ENCODE peak calls at places on chromosomes 12 and 14, in nine cellular contexts. F, Y, B, J, G, R, I, N and P are unnamed samples.
A peak's percentile ranks its signal among the peaks of the same experiment; 100 is the strongest.

GRCh38 chr14:90061849-90062794 is at the start of gene KCNK13:
- DNase-seq in F (no peak), Y (no peak), B (peak; percentile 58), J (no peak), G (no peak), R (no peak), I (peak; percentile 40), N (peak; percentile 41), P (no peak)

GRCh38 chr12:120453977-120454376 is 7.7 kb downstream of the GATC start:
- DNase-seq in F (no peak), Y (peak; percentile 58), B (no peak), J (no peak), G (no peak), R (peak; percentile 55), I (peak; percentile 47), N (peak; percentile 67), P (peak; percentile 37)

GRCh38 chr14:29643415-29644206 is 284.0 kb downstream of the PRKD1 start:
- DNase-seq in F (no peak), Y (no peak), B (no peak), J (no peak), G (peak; percentile 56), R (no peak), I (peak; percentile 61), N (no peak), P (no peak)

GRCh38 chr12:11628353-11628752 is 21.1 kb upstream of the ETV6 start:
- DNase-seq in F (no peak), Y (no peak), B (no peak), J (no peak), G (no peak), R (no peak), I (no peak), N (no peak), P (no peak)

GRCh38 chr14:76762617-76763361 is 1.5 kb downstream of the VASH1 start:
- DNase-seq in F (no peak), Y (no peak), B (no peak), J (no peak), G (no peak), R (no peak), I (peak; percentile 27), N (no peak), P (no peak)

GRCh38 chr12:56839489-56840442 is 76.6 kb downstream of the HSD17B6 start:
- DNase-seq in F (no peak), Y (peak; percentile 55), B (peak; percentile 56), J (no peak), G (peak; percentile 2), R (peak; percentile 39), I (peak; percentile 25), N (peak; percentile 71), P (peak; percentile 45)

GRCh38 chr12:55996201-55996714 is 818 bp upstream of the SUOX start:
- DNase-seq in F (no peak), Y (peak; percentile 72), B (no peak), J (no peak), G (peak; percentile 18), R (peak; percentile 74), I (peak; percentile 90), N (peak; percentile 71), P (peak; percentile 56)

GRCh38 chr12:26028953-26029740 is 70.7 kb downstream of the RASSF8 start:
- DNase-seq in F (no peak), Y (peak; percentile 67), B (no peak), J (peak; percentile 26), G (no peak), R (peak; percentile 45), I (peak; percentile 86), N (peak; percentile 76), P (peak; percentile 26)

GRCh38 chr12:89695100-89695499 is 13.5 kb downstream of the ATP2B1 start:
- DNase-seq in F (no peak), Y (no peak), B (no peak), J (peak; percentile 11), G (peak; percentile 64), R (no peak), I (peak; percentile 29), N (no peak), P (no peak)

DNA sequence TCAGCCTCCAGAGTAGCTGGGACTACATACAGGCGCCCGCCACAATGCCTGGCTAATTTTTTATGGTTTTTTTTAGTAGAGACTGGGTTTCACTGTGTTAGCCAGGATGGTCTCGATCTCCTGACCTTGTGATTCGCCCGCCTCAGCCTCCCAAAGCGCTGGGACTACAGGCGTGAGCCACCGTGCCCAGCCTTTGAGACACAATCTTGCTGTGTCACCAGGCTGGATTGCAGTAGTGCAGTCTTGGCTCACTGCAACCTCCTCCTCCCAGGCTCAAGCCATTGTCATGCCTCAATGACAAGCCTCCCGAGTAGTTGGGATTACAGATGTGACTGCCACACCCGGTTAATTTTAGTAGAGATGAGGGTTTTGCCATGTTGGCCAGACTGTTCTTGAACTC is 21.3 kb upstream of the STRN3 start:
- DNase-seq in F (no peak), Y (no peak), B (no peak), J (no peak), G (no peak), R (no peak), I (no peak), N (no peak), P (no peak)
- H3K4me3 ChIP-seq in F (no peak overlapping the region), Y (no peak overlapping the region), B (no peak overlapping the region), J (no peak overlapping the region), G (no peak overlapping the region), R (no peak overlapping the region), I (no peak overlapping the region), N (no peak overlapping the region), P (no peak overlapping the region)

GRCh38 chr12:109771746-109772621 is 58.4 kb downstream of the FAM222A start:
- DNase-seq in F (no peak), Y (no peak), B (peak; percentile 24), J (no peak), G (no peak), R (no peak), I (no peak), N (no peak), P (no peak)

GRCh38 chr12:109770861-109771670 is 57.4 kb downstream of the FAM222A start:
- DNase-seq in F (no peak), Y (no peak), B (peak; percentile 23), J (no peak), G (no peak), R (no peak), I (no peak), N (no peak), P (no peak)

GRCh38 chr12:109773384-109774011 is 59.7 kb downstream of the TRPV4 start:
- DNase-seq in F (no peak), Y (peak; percentile 34), B (peak; percentile 48), J (no peak), G (no peak), R (no peak), I (no peak), N (peak; percentile 38), P (peak; percentile 49)

GRCh38 chr12:109770104-109770860 is 56.7 kb downstream of the FAM222A start:
- DNase-seq in F (no peak), Y (no peak), B (peak; percentile 17), J (no peak), G (no peak), R (no peak), I (no peak), N (no peak), P (no peak)

GRCh38 chr12:109772622-109773321 is 59.1 kb downstream of the FAM222A start:
- DNase-seq in F (no peak), Y (no peak), B (peak; percentile 9), J (no peak), G (no peak), R (no peak), I (no peak), N (no peak), P (no peak)
- H3K4me3 ChIP-seq in F (no peak overlapping the region), Y (peak overlapping the region; percentile 60), B (no peak overlapping the region), J (no peak overlapping the region), G (no peak overlapping the region), R (no peak overlapping the region), I (peak overlapping the region; percentile 20), N (no peak overlapping the region), P (no peak overlapping the region)

GRCh38 chr12:47319746-47320145 is 240.0 kb upstream of the AMIGO2 start:
- DNase-seq in F (no peak), Y (no peak), B (no peak), J (no peak), G (no peak), R (no peak), I (no peak), N (no peak), P (no peak)

GRCh38 chr12:47318963-47319362 is 239.2 kb upstream of the AMIGO2 start:
- DNase-seq in F (no peak), Y (no peak), B (no peak), J (no peak), G (no peak), R (no peak), I (no peak), N (no peak), P (no peak)

GRCh38 chr12:47321436-47321835 is 241.7 kb upstream of the AMIGO2 start:
- DNase-seq in F (no peak), Y (no peak), B (no peak), J (no peak), G (no peak), R (no peak), I (no peak), N (no peak), P (no peak)

GRCh38 chr12:47316609-47317049 is 236.9 kb upstream of the AMIGO2 start:
- DNase-seq in F (no peak), Y (no peak), B (no peak), J (no peak), G (no peak), R (no peak), I (peak; percentile 48), N (no peak), P (no peak)

DNA sequence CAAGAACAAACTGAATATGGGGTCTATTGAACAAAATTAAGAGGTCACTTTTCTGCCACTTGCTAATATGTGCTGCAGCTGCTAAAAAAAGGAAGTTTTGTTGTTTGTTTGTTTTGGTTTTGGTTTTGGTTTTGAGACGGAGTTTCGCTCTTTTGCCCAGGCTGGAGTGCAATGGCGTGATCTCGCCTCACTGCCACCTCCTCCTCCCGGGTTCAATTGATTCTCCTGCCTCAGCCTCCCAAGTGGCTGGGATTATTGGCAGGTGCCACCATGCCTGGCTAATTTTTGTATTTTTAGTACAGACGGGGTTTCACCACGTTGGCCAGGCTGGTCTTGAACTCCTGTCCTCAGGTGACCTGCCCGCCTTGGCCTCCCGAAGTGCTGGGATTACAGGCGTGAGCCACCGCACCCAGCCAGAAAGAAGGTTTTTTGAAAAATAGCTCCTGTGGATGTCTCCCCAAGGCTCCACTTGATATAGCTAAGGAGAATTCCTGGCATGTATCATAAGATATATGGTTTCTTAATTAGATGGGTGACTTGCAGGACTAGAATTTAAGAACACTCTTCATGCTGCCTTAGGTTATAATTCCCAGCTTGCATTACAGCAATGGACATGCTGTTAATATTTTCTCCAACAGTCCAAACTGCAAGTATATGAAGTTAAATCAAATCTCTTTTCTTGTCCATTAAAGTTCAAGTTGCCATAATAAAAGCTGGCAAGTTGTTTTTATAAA is 237.6 kb upstream of the AMIGO2 start:
- DNase-seq in F (no peak), Y (peak; percentile 73), B (no peak), J (no peak), G (peak; percentile 36), R (peak; percentile 23), I (no peak), N (no peak), P (no peak)
- H3K4me3 ChIP-seq in F (no peak overlapping the region), Y (peak overlapping the region; percentile 5), B (peak overlapping the region; percentile 24), J (no peak overlapping the region), G (no peak overlapping the region), R (no peak overlapping the region), I (no peak overlapping the region), N (no peak overlapping the region), P (no peak overlapping the region)

DNA sequence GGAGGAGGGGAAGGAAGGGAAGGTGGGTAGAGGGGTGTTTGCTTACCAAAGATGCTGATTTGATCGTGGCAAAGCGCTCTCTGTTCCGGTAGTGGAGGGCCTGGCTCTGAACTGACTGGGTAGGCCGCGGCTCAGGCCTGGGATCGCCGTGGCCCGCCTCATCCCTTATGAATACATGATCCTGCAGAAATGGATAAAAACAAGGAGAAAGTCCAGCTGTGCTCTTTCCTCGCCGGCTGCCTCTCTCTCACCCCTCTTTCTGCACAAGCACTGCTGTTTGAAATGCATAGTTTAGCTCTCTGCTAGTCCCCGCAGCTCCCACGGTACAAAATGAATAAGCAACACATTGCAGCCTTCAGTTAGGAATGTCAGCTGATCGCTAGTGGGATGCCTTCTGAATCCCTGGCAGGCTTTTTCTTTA is 53.8 kb downstream of the PEBP1 start:
- DNase-seq in F (no peak), Y (no peak), B (no peak), J (peak; percentile 66), G (peak; percentile 66), R (no peak), I (peak; percentile 80), N (no peak), P (no peak)
- H3K4me3 ChIP-seq in F (peak overlapping the region; percentile 46), Y (no peak overlapping the region), B (peak overlapping the region; percentile 37), J (peak overlapping the region; percentile 66), G (peak overlapping the region; percentile 67), R (no peak overlapping the region), I (peak overlapping the region; percentile 81), N (no peak overlapping the region), P (no peak overlapping the region)